ENCODE peak calls at places on chromosomes 1 and 21, in four cellular contexts. E, Q, D and H are unnamed samples.
A peak's percentile ranks its signal among the peaks of the same experiment; 100 is the strongest.

GRCh38 chr1:57796609-57797008 is 372.7 kb upstream of the DAB1 start:
- DNase-seq in E (peak; percentile 30), D (peak; percentile 3), Q (no peak), H (peak; percentile 1)

GRCh38 chr1:17878837-17879236 is 123.7 kb downstream of the ACTL8 start:
- DNase-seq in D (peak; percentile 83), E (peak; percentile 85), Q (peak; percentile 90), H (no peak)

GRCh38 chr1:32742956-32743355 is 40.4 kb upstream of the SYNC start:
- DNase-seq in E (no peak), Q (no peak), D (no peak), H (no peak)

GRCh38 chr1:161790587-161791317 is 24.6 kb downstream of the ATF6 start:
- DNase-seq in E (no peak), Q (no peak), D (no peak), H (no peak)

GRCh38 chr1:60972841-60973364 is 109.5 kb upstream of the NFIA start:
- DNase-seq in Q (peak; percentile 76), E (peak; percentile 86), D (peak; percentile 75), H (no peak)

GRCh38 chr1:30411206-30411605 is 312.2 kb downstream of the MATN1 start:
- DNase-seq in D (no peak), Q (no peak), E (no peak), H (no peak)

GRCh38 chr1:966135-966602 is at the start of gene PLEKHN1:
- DNase-seq in D (no peak), Q (peak; percentile 45), E (peak; percentile 41), H (no peak)

GRCh38 chr1:68828013-68828412 is 331.1 kb upstream of the DEPDC1 start:
- DNase-seq in E (no peak), D (no peak), Q (no peak), H (no peak)

GRCh38 chr1:178382372-178382771 is 114.4 kb downstream of the CLEC20A start:
- DNase-seq in Q (no peak), D (no peak), E (no peak), H (no peak)

DNA sequence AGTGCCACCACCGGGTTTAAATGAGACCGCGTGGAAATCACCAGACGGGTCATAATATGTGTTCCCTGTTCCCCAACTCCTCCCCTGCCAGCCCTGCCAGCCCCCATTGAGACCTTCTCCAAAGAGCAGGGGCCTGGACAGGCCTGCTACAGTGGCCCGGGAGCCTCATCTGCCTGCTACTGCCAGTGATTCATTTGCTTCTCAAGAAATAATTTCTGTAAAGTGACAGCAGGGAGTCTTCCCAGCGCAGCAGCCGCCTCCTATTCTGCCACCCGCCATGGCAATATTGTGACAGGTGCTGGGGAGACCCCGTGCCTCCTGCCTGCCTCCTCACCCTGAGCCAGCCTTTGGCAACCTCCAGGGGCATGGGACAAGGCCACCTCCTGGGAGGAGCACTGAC is 8.9 kb downstream of the IFFO2 start:
- DNase-seq in Q (no peak), E (no peak), D (no peak), H (no peak)
- H3K9ac ChIP-seq in Q (no peak overlapping the region), E (peak overlapping the region; percentile 77), D (no peak overlapping the region), H (peak overlapping the region; percentile 78)

DNA sequence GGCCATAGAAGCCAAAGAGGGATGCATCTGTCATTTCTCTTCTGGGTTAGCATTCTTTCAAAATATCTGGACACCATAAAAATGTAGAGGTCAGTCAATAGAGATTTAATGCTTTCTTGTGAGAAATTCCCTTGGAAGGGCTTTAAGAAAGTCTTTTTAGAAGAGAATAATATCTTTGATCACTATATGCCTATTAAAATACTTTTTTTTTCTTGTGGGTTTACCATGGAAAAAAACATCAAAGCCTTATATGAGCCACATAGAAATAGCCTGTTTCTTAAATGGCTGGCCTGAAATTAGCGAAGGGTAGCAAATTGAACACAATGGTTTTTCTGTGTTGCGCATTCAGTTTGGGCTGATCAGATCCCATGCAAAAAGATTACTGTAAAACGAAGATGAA is 36.8 kb downstream of the BACE2 start:
- DNase-seq in D (no peak), Q (no peak), E (no peak), H (no peak)
- H3K4me2 ChIP-seq in D (no peak overlapping the region), Q (no peak overlapping the region), E (no peak overlapping the region), H (no peak overlapping the region)

GRCh38 chr1:21299007-21299406 is 8.7 kb upstream of the ECE1 start:
- DNase-seq in D (no peak), E (no peak), Q (no peak), H (peak; percentile 46)
- H3K4me1 ChIP-seq in D (peaks cover 19% of the 10 kb centered on the region), E (peaks cover 29% of the 10 kb centered on the region), Q (peaks cover 26% of the 10 kb centered on the region), H (peaks cover 48% of the 10 kb centered on the region)

GRCh38 chr1:151313501-151313900 is 13.7 kb downstream of the PI4KB start:
- DNase-seq in E (no peak), D (peak; percentile 36), Q (no peak), H (no peak)

GRCh38 chr1:151312439-151313225 is 14.6 kb downstream of the PI4KB start:
- DNase-seq in D (no peak), E (no peak), Q (peak; percentile 28), H (no peak)

GRCh38 chr1:151310986-151311385 is 16.2 kb downstream of the PI4KB start:
- DNase-seq in Q (peak; percentile 19), D (peak; percentile 49), E (no peak), H (no peak)

GRCh38 chr1:151311589-151312331 is 15.5 kb downstream of the PI4KB start:
- DNase-seq in E (peak; percentile 99), Q (peak; percentile 100), D (peak; percentile 100), H (peak; percentile 97)

GRCh38 chr1:151309851-151310323 is 17.3 kb downstream of the PI4KB start:
- DNase-seq in D (peak; percentile 82), E (peak; percentile 31), Q (peak; percentile 88), H (no peak)
- H3K9ac ChIP-seq in D (no peak overlapping the region), E (peak overlapping the region; percentile 27), Q (no peak overlapping the region), H (no peak overlapping the region)

GRCh38 chr1:101238041-101238515 is 1.3 kb downstream of the S1PR1 start:
- DNase-seq in D (no peak), Q (no peak), E (no peak), H (no peak)
- H3K4me2 ChIP-seq in D (peak overlapping the region; percentile 48), Q (peak overlapping the region; percentile 83), E (peak overlapping the region; percentile 82), H (peak overlapping the region; percentile 52)

GRCh38 chr1:62746809-62747138 is 37.2 kb upstream of the ATG4C start:
- DNase-seq in E (no peak), D (no peak), Q (no peak), H (no peak)

GRCh38 chr1:62744594-62745577 is 39.0 kb upstream of the ATG4C start:
- DNase-seq in Q (no peak), E (no peak), D (no peak), H (no peak)

GRCh38 chr1:62746086-62746808 is 37.7 kb upstream of the ATG4C start:
- DNase-seq in Q (peak; percentile 70), D (peak; percentile 78), E (peak; percentile 32), H (no peak)
- H3K4me1 ChIP-seq in Q (peaks cover 4% of the 10 kb centered on the region), D (no peaks in the 10 kb centered on the region), E (no peaks in the 10 kb centered on the region), H (peaks cover 4% of the 10 kb centered on the region)

GRCh38 chr1:3350441-3351261 is 103.8 kb upstream of the ARHGEF16 start:
- DNase-seq in E (no peak), D (no peak), Q (no peak), H (no peak)
- H3K9ac ChIP-seq in E (no peak overlapping the region), D (no peak overlapping the region), Q (no peak overlapping the region), H (no peak overlapping the region)

DNA sequence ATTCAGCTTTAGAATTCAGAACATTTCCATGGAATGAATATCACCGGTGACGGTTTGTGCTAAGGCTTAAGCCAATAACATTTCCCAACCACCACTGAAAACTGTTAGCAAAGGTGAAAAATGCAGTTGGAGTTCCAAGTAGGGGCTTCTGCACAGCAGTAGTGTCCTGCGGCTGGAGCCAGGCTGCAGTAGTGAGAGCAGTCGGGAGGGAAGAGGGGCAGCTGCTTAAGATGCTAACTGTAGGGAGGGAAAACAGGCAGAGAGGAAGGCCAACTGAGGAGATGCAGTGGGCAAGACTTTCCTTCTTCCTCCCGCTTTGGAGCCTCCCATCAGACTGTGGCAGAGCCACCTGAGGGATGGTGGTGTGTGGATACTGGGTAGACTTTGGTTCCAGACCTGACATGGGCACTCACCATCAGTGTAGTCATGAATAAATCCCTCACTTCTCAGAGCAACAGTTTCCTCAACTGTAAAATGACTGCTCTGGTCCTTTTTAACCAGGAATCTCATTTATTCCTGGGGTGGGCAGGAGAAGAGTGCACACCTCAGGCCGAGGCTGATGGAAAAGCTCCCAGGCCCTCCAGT is 3.2 kb downstream of the F3 start:
- DNase-seq in D (no peak), Q (no peak), E (peak; percentile 27), H (no peak)
- H3K4me2 ChIP-seq in D (peak overlapping the region; percentile 92), Q (peak overlapping the region; percentile 79), E (peak overlapping the region; percentile 91), H (peak overlapping the region; percentile 55)

GRCh38 chr1:183912265-183912886 is 107.5 kb downstream of the RGL1 start:
- DNase-seq in D (no peak), Q (no peak), E (no peak), H (no peak)

GRCh38 chr1:183915634-183916510 is 111.0 kb downstream of the RGL1 start:
- DNase-seq in E (peak; percentile 92), Q (peak; percentile 99), D (peak; percentile 98), H (peak; percentile 94)

GRCh38 chr1:183913556-183913955 is 108.6 kb downstream of the RGL1 start:
- DNase-seq in E (peak; percentile 55), Q (peak; percentile 39), D (no peak), H (no peak)

GRCh38 chr1:183914891-183915290 is 110.0 kb downstream of the RGL1 start:
- DNase-seq in E (no peak), Q (no peak), D (no peak), H (no peak)

DNA sequence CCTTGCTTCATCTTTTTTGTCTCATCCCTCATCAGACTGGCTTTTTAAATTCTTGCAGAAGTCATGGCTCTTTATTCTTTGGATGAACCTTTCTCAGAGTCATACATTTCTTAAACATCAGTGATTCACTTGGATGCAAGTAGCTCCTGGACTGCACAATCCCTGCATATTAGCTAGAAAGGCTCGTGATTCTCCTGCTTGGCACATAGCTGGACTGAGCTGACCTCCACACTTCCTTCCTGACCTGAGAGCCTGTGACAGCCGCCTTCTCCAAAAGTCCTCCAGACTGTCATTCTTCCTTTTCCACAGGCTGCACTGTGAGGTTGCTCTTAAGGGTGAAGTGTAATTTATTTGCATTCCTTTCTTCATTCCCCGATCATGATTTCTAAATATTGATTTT is 109.4 kb downstream of the RGL1 start:
- DNase-seq in E (peak; percentile 21), Q (peak; percentile 58), D (peak; percentile 15), H (no peak)
- H3K4me1 ChIP-seq in E (peaks cover 12% of the 10 kb centered on the region), Q (peaks cover 6% of the 10 kb centered on the region), D (peaks cover 23% of the 10 kb centered on the region), H (peaks cover 13% of the 10 kb centered on the region)